ENCODE peak calls at places on chromosomes 1 and 21, in seven cellular contexts. One of them, this sample, is unnamed.

GRCh38 chr1:201731592-201731991 is 97.4 kb upstream of the IPO9 start:
- DNase-seq in GM12865: no peak
- DNase-seq in stimulated activated CD4-positive, alpha-beta T cell treated with anti-CD3 and anti-CD28 coated beads, Interleukin-15, amount 100 ng/mL, for 1 hour: no peak
- DNase-seq in NCI-H774: no peak
- DNase-seq in tibial artery: no peak
- DNase-seq in cardiac fibroblast: no peak
- DNase-seq in neural crest cell: no peak
- DNase-seq in this sample: no peak

GRCh38 chr1:230153655-230154296 is 86.7 kb downstream of the GALNT2 start:
- DNase-seq in GM12865: no peak
- DNase-seq in stimulated activated CD4-positive, alpha-beta T cell treated with anti-CD3 and anti-CD28 coated beads, Interleukin-15, amount 100 ng/mL, for 1 hour: no peak
- DNase-seq in NCI-H774: no peak
- DNase-seq in tibial artery: peak
- DNase-seq in cardiac fibroblast: peak
- DNase-seq in neural crest cell: peak
- DNase-seq in this sample: peak

GRCh38 chr1:8122477-8123407 is 96.6 kb upstream of the ERRFI1 start:
- DNase-seq in GM12865: no peak
- DNase-seq in stimulated activated CD4-positive, alpha-beta T cell treated with anti-CD3 and anti-CD28 coated beads, Interleukin-15, amount 100 ng/mL, for 1 hour: no peak
- DNase-seq in NCI-H774: no peak
- DNase-seq in tibial artery: no peak
- DNase-seq in cardiac fibroblast: peak
- DNase-seq in neural crest cell: no peak
- DNase-seq in this sample: no peak

GRCh38 chr1:20413136-20413790 is 72.7 kb downstream of the CAMK2N1 start:
- DNase-seq in GM12865: no peak
- DNase-seq in stimulated activated CD4-positive, alpha-beta T cell treated with anti-CD3 and anti-CD28 coated beads, Interleukin-15, amount 100 ng/mL, for 1 hour: no peak
- DNase-seq in NCI-H774: no peak
- DNase-seq in tibial artery: no peak
- DNase-seq in cardiac fibroblast: no peak
- DNase-seq in neural crest cell: no peak
- DNase-seq in this sample: peak

GRCh38 chr1:10561497-10561896 is 86.7 kb downstream of the PEX14 start:
- DNase-seq in GM12865: no peak
- DNase-seq in stimulated activated CD4-positive, alpha-beta T cell treated with anti-CD3 and anti-CD28 coated beads, Interleukin-15, amount 100 ng/mL, for 1 hour: no peak
- DNase-seq in NCI-H774: no peak
- DNase-seq in tibial artery: no peak
- DNase-seq in cardiac fibroblast: peak
- DNase-seq in neural crest cell: no peak
- DNase-seq in this sample: no peak

GRCh38 chr21:46057710-46058241 is 40.1 kb upstream of the COL6A2 start:
- DNase-seq in GM12865: no peak
- DNase-seq in stimulated activated CD4-positive, alpha-beta T cell treated with anti-CD3 and anti-CD28 coated beads, Interleukin-15, amount 100 ng/mL, for 1 hour: no peak
- DNase-seq in NCI-H774: no peak
- DNase-seq in tibial artery: no peak
- DNase-seq in cardiac fibroblast: no peak
- DNase-seq in neural crest cell: no peak
- DNase-seq in this sample: peak

GRCh38 chr1:12052008-12052573 is 11.0 kb upstream of the TNFRSF8 start:
- DNase-seq in GM12865: peak
- DNase-seq in stimulated activated CD4-positive, alpha-beta T cell treated with anti-CD3 and anti-CD28 coated beads, Interleukin-15, amount 100 ng/mL, for 1 hour: no peak
- DNase-seq in NCI-H774: no peak
- DNase-seq in tibial artery: peak
- DNase-seq in cardiac fibroblast: peak
- DNase-seq in neural crest cell: no peak
- DNase-seq in this sample: peak

GRCh38 chr1:214525535-214526019 is 25.8 kb downstream of the PTPN14 start:
- DNase-seq in GM12865: peak
- DNase-seq in stimulated activated CD4-positive, alpha-beta T cell treated with anti-CD3 and anti-CD28 coated beads, Interleukin-15, amount 100 ng/mL, for 1 hour: no peak
- DNase-seq in NCI-H774: no peak
- DNase-seq in tibial artery: no peak
- DNase-seq in cardiac fibroblast: peak
- DNase-seq in neural crest cell: no peak
- DNase-seq in this sample: no peak

GRCh38 chr1:46533179-46533864 is 18.1 kb downstream of the KNCN start:
- DNase-seq in GM12865: peak
- DNase-seq in stimulated activated CD4-positive, alpha-beta T cell treated with anti-CD3 and anti-CD28 coated beads, Interleukin-15, amount 100 ng/mL, for 1 hour: peak
- DNase-seq in NCI-H774: no peak
- DNase-seq in tibial artery: no peak
- DNase-seq in cardiac fibroblast: no peak
- DNase-seq in neural crest cell: peak
- DNase-seq in this sample: no peak

GRCh38 chr1:219463629-219464028 is 149.3 kb downstream of the ZC3H11B start:
- DNase-seq in GM12865: no peak
- DNase-seq in stimulated activated CD4-positive, alpha-beta T cell treated with anti-CD3 and anti-CD28 coated beads, Interleukin-15, amount 100 ng/mL, for 1 hour: no peak
- DNase-seq in NCI-H774: no peak
- DNase-seq in tibial artery: peak
- DNase-seq in cardiac fibroblast: no peak
- DNase-seq in neural crest cell: no peak
- DNase-seq in this sample: no peak

GRCh38 chr1:2288308-2288707 is 60.2 kb downstream of the SKI start:
- DNase-seq in GM12865: no peak
- DNase-seq in stimulated activated CD4-positive, alpha-beta T cell treated with anti-CD3 and anti-CD28 coated beads, Interleukin-15, amount 100 ng/mL, for 1 hour: no peak
- DNase-seq in NCI-H774: no peak
- DNase-seq in tibial artery: no peak
- DNase-seq in cardiac fibroblast: no peak
- DNase-seq in neural crest cell: no peak
- DNase-seq in this sample: no peak

GRCh38 chr1:245860681-245861552 is 646.2 kb downstream of the SMYD3 start:
- DNase-seq in GM12865: no peak
- DNase-seq in stimulated activated CD4-positive, alpha-beta T cell treated with anti-CD3 and anti-CD28 coated beads, Interleukin-15, amount 100 ng/mL, for 1 hour: no peak
- DNase-seq in NCI-H774: no peak
- DNase-seq in tibial artery: no peak
- DNase-seq in cardiac fibroblast: peak
- DNase-seq in neural crest cell: no peak
- DNase-seq in this sample: no peak

GRCh38 chr1:36224537-36225297 is 474 bp downstream of the THRAP3 start:
- DNase-seq in GM12865: no peak
- DNase-seq in stimulated activated CD4-positive, alpha-beta T cell treated with anti-CD3 and anti-CD28 coated beads, Interleukin-15, amount 100 ng/mL, for 1 hour: no peak
- DNase-seq in NCI-H774: peak
- DNase-seq in tibial artery: peak
- DNase-seq in cardiac fibroblast: peak
- DNase-seq in neural crest cell: peak
- DNase-seq in this sample: peak

GRCh38 chr1:17059391-17060128 is 5.7 kb upstream of the SDHB start:
- DNase-seq in GM12865: peak
- DNase-seq in stimulated activated CD4-positive, alpha-beta T cell treated with anti-CD3 and anti-CD28 coated beads, Interleukin-15, amount 100 ng/mL, for 1 hour: no peak
- DNase-seq in NCI-H774: no peak
- DNase-seq in tibial artery: peak
- DNase-seq in cardiac fibroblast: peak
- DNase-seq in neural crest cell: peak
- DNase-seq in this sample: peak

GRCh38 chr1:177274687-177275211 is 104.0 kb downstream of the BRINP2 start:
- DNase-seq in GM12865: no peak
- DNase-seq in stimulated activated CD4-positive, alpha-beta T cell treated with anti-CD3 and anti-CD28 coated beads, Interleukin-15, amount 100 ng/mL, for 1 hour: no peak
- DNase-seq in NCI-H774: no peak
- DNase-seq in tibial artery: peak
- DNase-seq in cardiac fibroblast: peak
- DNase-seq in neural crest cell: no peak
- DNase-seq in this sample: no peak

GRCh38 chr1:226223786-226224244 is 351 bp downstream of the MIXL1 start:
- DNase-seq in GM12865: peak
- DNase-seq in stimulated activated CD4-positive, alpha-beta T cell treated with anti-CD3 and anti-CD28 coated beads, Interleukin-15, amount 100 ng/mL, for 1 hour: no peak
- DNase-seq in NCI-H774: no peak
- DNase-seq in tibial artery: no peak
- DNase-seq in cardiac fibroblast: no peak
- DNase-seq in neural crest cell: peak
- DNase-seq in this sample: no peak

GRCh38 chr1:233518344-233518743 is 95.6 kb upstream of the KCNK1 start:
- DNase-seq in GM12865: peak
- DNase-seq in stimulated activated CD4-positive, alpha-beta T cell treated with anti-CD3 and anti-CD28 coated beads, Interleukin-15, amount 100 ng/mL, for 1 hour: no peak
- DNase-seq in NCI-H774: peak
- DNase-seq in tibial artery: no peak
- DNase-seq in cardiac fibroblast: peak
- DNase-seq in neural crest cell: peak
- DNase-seq in this sample: no peak

GRCh38 chr1:228417471-228418203 is 976 bp upstream of the TRIM17 start:
- DNase-seq in GM12865: no peak
- DNase-seq in stimulated activated CD4-positive, alpha-beta T cell treated with anti-CD3 and anti-CD28 coated beads, Interleukin-15, amount 100 ng/mL, for 1 hour: no peak
- DNase-seq in NCI-H774: no peak
- DNase-seq in tibial artery: no peak
- DNase-seq in cardiac fibroblast: no peak
- DNase-seq in neural crest cell: no peak
- DNase-seq in this sample: no peak

GRCh38 chr1:27658951-27659496 is 13.0 kb downstream of the IFI6 start:
- DNase-seq in GM12865: peak
- DNase-seq in stimulated activated CD4-positive, alpha-beta T cell treated with anti-CD3 and anti-CD28 coated beads, Interleukin-15, amount 100 ng/mL, for 1 hour: no peak
- DNase-seq in NCI-H774: no peak
- DNase-seq in tibial artery: no peak
- DNase-seq in cardiac fibroblast: peak
- DNase-seq in neural crest cell: no peak
- DNase-seq in this sample: no peak

GRCh38 chr1:18907021-18907913 is 4.9 kb upstream of the ALDH4A1 start:
- DNase-seq in GM12865: peak
- DNase-seq in stimulated activated CD4-positive, alpha-beta T cell treated with anti-CD3 and anti-CD28 coated beads, Interleukin-15, amount 100 ng/mL, for 1 hour: peak
- DNase-seq in NCI-H774: no peak
- DNase-seq in tibial artery: peak
- DNase-seq in cardiac fibroblast: peak
- DNase-seq in neural crest cell: peak
- DNase-seq in this sample: no peak

GRCh38 chr1:2209400-2210083 is 15.0 kb upstream of the FAAP20 start:
- DNase-seq in GM12865: no peak
- DNase-seq in stimulated activated CD4-positive, alpha-beta T cell treated with anti-CD3 and anti-CD28 coated beads, Interleukin-15, amount 100 ng/mL, for 1 hour: no peak
- DNase-seq in NCI-H774: no peak
- DNase-seq in tibial artery: no peak
- DNase-seq in cardiac fibroblast: no peak
- DNase-seq in neural crest cell: no peak
- DNase-seq in this sample: no peak

GRCh38 chr1:115429242-115429641 is 91.2 kb upstream of the NGF start:
- DNase-seq in GM12865: no peak
- DNase-seq in stimulated activated CD4-positive, alpha-beta T cell treated with anti-CD3 and anti-CD28 coated beads, Interleukin-15, amount 100 ng/mL, for 1 hour: no peak
- DNase-seq in NCI-H774: no peak
- DNase-seq in tibial artery: no peak
- DNase-seq in cardiac fibroblast: peak
- DNase-seq in neural crest cell: no peak
- DNase-seq in this sample: no peak

GRCh38 chr1:227066999-227067398 is 126.9 kb downstream of the COQ8A start:
- DNase-seq in GM12865: no peak
- DNase-seq in stimulated activated CD4-positive, alpha-beta T cell treated with anti-CD3 and anti-CD28 coated beads, Interleukin-15, amount 100 ng/mL, for 1 hour: no peak
- DNase-seq in NCI-H774: no peak
- DNase-seq in tibial artery: no peak
- DNase-seq in cardiac fibroblast: no peak
- DNase-seq in neural crest cell: no peak
- DNase-seq in this sample: no peak

GRCh38 chr1:156571261-156571958 is 955 bp downstream of the IQGAP3 start:
- DNase-seq in GM12865: no peak
- DNase-seq in stimulated activated CD4-positive, alpha-beta T cell treated with anti-CD3 and anti-CD28 coated beads, Interleukin-15, amount 100 ng/mL, for 1 hour: no peak
- DNase-seq in NCI-H774: no peak
- DNase-seq in tibial artery: no peak
- DNase-seq in cardiac fibroblast: peak
- DNase-seq in neural crest cell: no peak
- DNase-seq in this sample: no peak

GRCh38 chr21:36156815-36157670 is at the start of gene DOP1B:
- DNase-seq in GM12865: no peak
- DNase-seq in stimulated activated CD4-positive, alpha-beta T cell treated with anti-CD3 and anti-CD28 coated beads, Interleukin-15, amount 100 ng/mL, for 1 hour: no peak
- DNase-seq in NCI-H774: peak
- DNase-seq in tibial artery: no peak
- DNase-seq in cardiac fibroblast: no peak
- DNase-seq in neural crest cell: peak
- DNase-seq in this sample: peak

GRCh38 chr1:147892731-147893214 is 9.8 kb upstream of the GJA8 start:
- DNase-seq in GM12865: peak
- DNase-seq in stimulated activated CD4-positive, alpha-beta T cell treated with anti-CD3 and anti-CD28 coated beads, Interleukin-15, amount 100 ng/mL, for 1 hour: no peak
- DNase-seq in NCI-H774: peak
- DNase-seq in tibial artery: no peak
- DNase-seq in cardiac fibroblast: peak
- DNase-seq in neural crest cell: no peak
- DNase-seq in this sample: no peak

GRCh38 chr1:227759345-227760300 is 24.4 kb downstream of the SNAP47 start:
- DNase-seq in GM12865: peak
- DNase-seq in stimulated activated CD4-positive, alpha-beta T cell treated with anti-CD3 and anti-CD28 coated beads, Interleukin-15, amount 100 ng/mL, for 1 hour: no peak
- DNase-seq in NCI-H774: no peak
- DNase-seq in tibial artery: no peak
- DNase-seq in cardiac fibroblast: peak
- DNase-seq in neural crest cell: no peak
- DNase-seq in this sample: no peak

GRCh38 chr1:201945863-201946223 is 505 bp downstream of the LMOD1 start:
- DNase-seq in GM12865: no peak
- DNase-seq in stimulated activated CD4-positive, alpha-beta T cell treated with anti-CD3 and anti-CD28 coated beads, Interleukin-15, amount 100 ng/mL, for 1 hour: no peak
- DNase-seq in NCI-H774: no peak
- DNase-seq in tibial artery: no peak
- DNase-seq in cardiac fibroblast: no peak
- DNase-seq in neural crest cell: no peak
- DNase-seq in this sample: no peak